ENCODE peak calls at places on chromosomes 12 and 14, in four cellular contexts. K, B, S and M are unnamed samples.
A peak's percentile ranks its signal among the peaks of the same experiment; 100 is the strongest.

GRCh38 chr14:105022276-105022670 is 1.4 kb upstream of the CDCA4 start:
- DNase-seq in S (no peak), K (no peak), B (no peak), M (no peak)

GRCh38 chr14:75315143-75315542 is 36.5 kb downstream of the FOS start:
- DNase-seq in K (no peak), S (no peak), B (no peak), M (no peak)

GRCh38 chr12:116547955-116548471 is 11.2 kb upstream of the MAP1LC3B2 start:
- DNase-seq in K (peak; percentile 47), S (no peak), B (no peak), M (no peak)

GRCh38 chr14:77372304-77372841 is 4.5 kb downstream of the TMED8 start:
- DNase-seq in K (no peak), S (peak; percentile 83), B (no peak), M (no peak)

GRCh38 chr14:63438065-63438757 is 105.0 kb downstream of the PPP2R5E start:
- DNase-seq in K (peak; percentile 14), B (no peak), S (no peak), M (no peak)

GRCh38 chr12:90343966-90344365 is 611.0 kb downstream of the CCER1 start:
- DNase-seq in K (no peak), S (no peak), B (no peak), M (no peak)

GRCh38 chr14:91055016-91055415 is 5.4 kb downstream of the RPS6KA5 start:
- DNase-seq in B (no peak), S (no peak), K (no peak), M (no peak)

GRCh38 chr12:28645436-28645835 is 455.2 kb downstream of the CCDC91 start:
- DNase-seq in K (no peak), B (no peak), S (no peak), M (no peak)

GRCh38 chr12:104643921-104644669 is 187.3 kb downstream of the CHST11 start:
- DNase-seq in S (peak; percentile 43), B (peak; percentile 62), K (no peak), M (no peak)

GRCh38 chr12:72272731-72273498 is 745 bp downstream of the TRHDE start:
- DNase-seq in B (no peak), K (no peak), S (no peak), M (peak; percentile 11)

GRCh38 chr14:33781267-33781666 is 169.6 kb downstream of the EGLN3 start:
- DNase-seq in S (no peak), B (no peak), K (no peak), M (no peak)

GRCh38 chr14:31592619-31593018 is 31.4 kb downstream of the NUBPL start:
- DNase-seq in K (no peak), B (no peak), S (no peak), M (no peak)

GRCh38 chr12:26867084-26867483 is 34.1 kb upstream of the ITPR2 start:
- DNase-seq in B (no peak), K (no peak), S (peak; percentile 83), M (no peak)

GRCh38 chr12:111937429-111937828 is 75.5 kb downstream of the TMEM116 start:
- DNase-seq in K (no peak), B (no peak), S (no peak), M (no peak)

GRCh38 chr12:101491325-101491724 is 16.2 kb downstream of the SPIC start:
- DNase-seq in S (no peak), B (no peak), K (no peak), M (no peak)

GRCh38 chr14:86091811-86092210 is 561.9 kb downstream of the FLRT2 start:
- DNase-seq in B (no peak), S (no peak), K (no peak), M (no peak)

GRCh38 chr12:56935752-56936151 is 1.5 kb upstream of the SDR9C7 start:
- DNase-seq in B (no peak), K (peak; percentile 17), S (no peak), M (no peak)

GRCh38 chr12:124241776-124242528 is 52.9 kb upstream of the RFLNA start:
- DNase-seq in B (no peak), K (no peak), S (no peak), M (no peak)

GRCh38 chr12:43151406-43152080 is 400.5 kb downstream of the ADAMTS20 start:
- DNase-seq in K (no peak), S (no peak), B (no peak), M (no peak)

GRCh38 chr14:23577004-23577681 is 1.4 kb downstream of the JPH4 start:
- DNase-seq in B (no peak), K (no peak), S (no peak), M (no peak)

GRCh38 chr14:89952581-89952980 is 1.9 kb downstream of the EFCAB11 start:
- DNase-seq in S (no peak), K (no peak), B (no peak), M (no peak)

GRCh38 chr12:71461787-71462328 is 22.3 kb downstream of the LGR5 start:
- DNase-seq in K (no peak), S (no peak), B (no peak), M (no peak)

GRCh38 chr14:76080009-76080408 is 71.7 kb upstream of the GPATCH2L start:
- DNase-seq in B (no peak), S (no peak), K (no peak), M (no peak)

GRCh38 chr14:36300337-36300736 is 20.1 kb downstream of the MBIP start:
- DNase-seq in K (no peak), S (peak; percentile 8), B (no peak), M (no peak)

GRCh38 chr14:71533396-71533795 is 398.8 kb upstream of the RGS6 start:
- DNase-seq in B (no peak), K (no peak), S (no peak), M (no peak)

GRCh38 chr12:1978078-1978477 is 26.2 kb downstream of the DCP1B start:
- DNase-seq in B (no peak), K (no peak), S (no peak), M (no peak)

GRCh38 chr12:50806176-50806575 is 36.5 kb upstream of the TMPRSS12 start:
- DNase-seq in S (no peak), K (no peak), B (no peak), M (no peak)

GRCh38 chr12:66775941-66776340 is 97.1 kb upstream of the GRIP1 start:
- DNase-seq in S (no peak), B (no peak), K (no peak), M (no peak)

GRCh38 chr12:66779466-66779865 is 100.6 kb upstream of the GRIP1 start:
- DNase-seq in K (no peak), B (no peak), S (no peak), M (no peak)

GRCh38 chr12:66774921-66775320 is 96.0 kb upstream of the GRIP1 start:
- DNase-seq in S (no peak), B (no peak), K (no peak), M (no peak)

GRCh38 chr12:66776974-66777373 is 98.1 kb upstream of the GRIP1 start:
- DNase-seq in B (no peak), S (peak; percentile 4), K (no peak), M (peak; percentile 2)
- TF ChIP-seq SPI1 in B (no peak), S (no peak), K (no peak), M (peak; percentile 15)

DNA sequence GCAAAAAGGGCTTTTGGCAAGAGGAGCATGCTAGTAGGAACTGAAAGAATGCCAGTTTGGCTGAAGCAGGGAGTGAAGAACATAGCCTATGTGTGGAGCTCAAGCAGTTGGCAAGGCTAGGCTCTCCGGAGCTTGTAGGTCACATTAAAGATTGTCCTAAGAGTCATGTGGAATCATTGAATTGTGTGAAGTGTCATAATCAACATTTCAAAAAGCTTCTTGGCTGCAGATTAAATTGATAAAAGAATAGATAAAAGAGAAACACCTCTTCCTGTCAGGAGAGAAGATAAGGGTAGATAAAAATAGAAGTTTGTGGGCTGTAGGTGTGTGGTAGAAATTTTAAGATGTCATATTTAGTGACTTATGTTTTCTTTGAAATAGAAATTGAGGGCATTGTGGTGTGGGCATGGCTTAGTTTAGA is 36.1 kb downstream of the CPSF6 start:
- DNase-seq in S (no peak), B (no peak), K (no peak), M (no peak)
- TF ChIP-seq SPI1 in S (no peak), B (no peak), K (no peak), M (no peak)

DNA sequence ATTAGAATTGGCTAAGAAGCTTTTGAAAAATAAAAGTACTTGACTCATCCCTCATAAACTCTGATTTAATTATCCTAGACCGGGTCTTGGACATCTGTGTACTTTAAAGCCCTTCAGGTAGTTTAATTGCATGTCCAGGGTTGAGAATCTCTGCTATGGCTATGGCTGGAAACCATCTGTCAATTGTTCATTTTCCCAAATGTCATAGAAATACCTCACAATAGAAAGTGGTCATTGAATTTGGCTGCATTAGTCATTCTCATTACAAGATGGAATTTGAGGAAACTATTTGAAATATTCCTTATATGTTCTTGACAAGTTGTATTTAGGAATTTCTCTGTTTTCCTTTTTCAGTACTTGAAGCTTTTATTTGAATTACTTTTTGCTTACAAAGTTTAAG is 111.3 kb downstream of the TSHR start:
- DNase-seq in B (no peak), S (no peak), K (no peak), M (no peak)
- TF ChIP-seq SPI1 in B (no peak), S (no peak), K (no peak), M (no peak)

GRCh38 chr12:6724409-6724797 is 557 bp downstream of the COPS7A start:
- DNase-seq in K (peak; percentile 56), S (no peak), B (peak; percentile 72), M (no peak)
- TF ChIP-seq SPI1 in K (peak; percentile 70), S (peak; percentile 73), B (peak; percentile 81), M (peak; percentile 79)

GRCh38 chr12:41907036-41907435 is 237.6 kb downstream of the GXYLT1 start:
- DNase-seq in K (no peak), B (no peak), S (no peak), M (no peak)
- TF ChIP-seq SPI1 in K (no peak), B (no peak), S (no peak), M (no peak)

DNA sequence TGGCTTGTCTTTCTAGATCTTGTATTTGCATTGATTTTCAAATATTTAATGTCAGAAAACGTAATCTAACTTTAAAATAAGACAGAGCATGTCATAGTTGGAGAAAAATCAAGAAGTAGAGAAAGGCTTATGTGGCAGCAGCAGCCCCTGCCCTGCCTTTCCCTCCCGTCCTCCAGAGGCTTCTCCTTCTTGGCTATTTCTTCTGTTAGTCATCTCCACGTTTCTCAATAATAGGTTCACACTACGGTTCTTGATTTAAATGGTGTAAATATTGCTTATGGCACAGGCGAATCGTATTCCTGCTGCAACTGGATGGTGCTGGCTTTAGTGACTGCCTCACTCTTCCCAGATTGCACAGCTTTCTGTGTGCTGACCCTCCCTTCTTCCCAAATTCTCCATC is 42.8 kb downstream of the SLC8B1 start:
- DNase-seq in B (no peak), K (no peak), S (no peak), M (no peak)
- TF ChIP-seq SPI1 in B (no peak), K (no peak), S (no peak), M (no peak)

GRCh38 chr12:121175383-121176119 is 34.4 kb upstream of the P2RX4 start:
- DNase-seq in S (no peak), K (peak; percentile 38), B (no peak), M (peak; percentile 32)
- TF ChIP-seq SPI1 in S (peak; percentile 12), K (no peak), B (peak; percentile 24), M (peak; percentile 32)